ENCODE peak calls at places on chromosomes 4 and X, in ten cellular contexts. One of them, this sample, is unnamed. For H3K36me3, the result is how much of the 10 kb centered on the place peaks cover.

GRCh38 chr4:100071531-100071930 is 118.7 kb downstream of the DDIT4L start:
- DNase-seq in prostate gland: no peak
- DNase-seq in upper lobe of right lung: no peak
- DNase-seq in heart left ventricle: no peak
- DNase-seq in left ventricle myocardium inferior: no peak
- DNase-seq in psoas muscle: no peak
- DNase-seq in A673: no peak
- DNase-seq in brain microvascular endothelial cell: no peak
- DNase-seq in CD8-positive, alpha-beta T cell: no peak
- DNase-seq in IMR-90: no peak
- DNase-seq in this sample: no peak

GRCh38 chrX:154471870-154472684 is 7.0 kb downstream of the LAGE3 start:
- DNase-seq in prostate gland: no peak
- DNase-seq in upper lobe of right lung: no peak
- DNase-seq in heart left ventricle: no peak
- DNase-seq in left ventricle myocardium inferior: no peak
- DNase-seq in psoas muscle: peak
- DNase-seq in A673: no peak
- DNase-seq in brain microvascular endothelial cell: no peak
- DNase-seq in CD8-positive, alpha-beta T cell: no peak
- DNase-seq in IMR-90: no peak
- DNase-seq in this sample: no peak

GRCh38 chr4:65340382-65341109 is 329.7 kb downstream of the EPHA5 start:
- DNase-seq in prostate gland: no peak
- DNase-seq in upper lobe of right lung: no peak
- DNase-seq in heart left ventricle: no peak
- DNase-seq in left ventricle myocardium inferior: no peak
- DNase-seq in psoas muscle: no peak
- DNase-seq in A673: no peak
- DNase-seq in brain microvascular endothelial cell: peak
- DNase-seq in CD8-positive, alpha-beta T cell: no peak
- DNase-seq in IMR-90: no peak
- DNase-seq in this sample: no peak

GRCh38 chr4:111230265-111230664 is 607.4 kb upstream of the PITX2 start:
- DNase-seq in prostate gland: no peak
- DNase-seq in upper lobe of right lung: no peak
- DNase-seq in heart left ventricle: no peak
- DNase-seq in left ventricle myocardium inferior: no peak
- DNase-seq in psoas muscle: no peak
- DNase-seq in A673: no peak
- DNase-seq in brain microvascular endothelial cell: no peak
- DNase-seq in CD8-positive, alpha-beta T cell: no peak
- DNase-seq in IMR-90: peak
- DNase-seq in this sample: no peak

GRCh38 chr4:112083587-112084347 is 61.5 kb upstream of the FAM241A start:
- DNase-seq in prostate gland: no peak
- DNase-seq in upper lobe of right lung: no peak
- DNase-seq in heart left ventricle: no peak
- DNase-seq in left ventricle myocardium inferior: no peak
- DNase-seq in psoas muscle: no peak
- DNase-seq in A673: no peak
- DNase-seq in brain microvascular endothelial cell: peak
- DNase-seq in CD8-positive, alpha-beta T cell: no peak
- DNase-seq in IMR-90: peak
- DNase-seq in this sample: no peak

GRCh38 chr4:25245181-25245580 is 11.3 kb downstream of the PI4K2B start:
- DNase-seq in prostate gland: no peak
- DNase-seq in upper lobe of right lung: no peak
- DNase-seq in heart left ventricle: no peak
- DNase-seq in left ventricle myocardium inferior: no peak
- DNase-seq in psoas muscle: no peak
- DNase-seq in A673: no peak
- DNase-seq in brain microvascular endothelial cell: no peak
- DNase-seq in CD8-positive, alpha-beta T cell: no peak
- DNase-seq in IMR-90: no peak
- DNase-seq in this sample: no peak

GRCh38 chrX:13824746-13825145 is 7.9 kb upstream of the GPM6B start:
- DNase-seq in prostate gland: no peak
- DNase-seq in upper lobe of right lung: no peak
- DNase-seq in heart left ventricle: no peak
- DNase-seq in left ventricle myocardium inferior: no peak
- DNase-seq in psoas muscle: no peak
- DNase-seq in A673: no peak
- DNase-seq in brain microvascular endothelial cell: no peak
- DNase-seq in CD8-positive, alpha-beta T cell: no peak
- DNase-seq in IMR-90: no peak
- DNase-seq in this sample: no peak

GRCh38 chr4:185004562-185005208 is 13.6 kb upstream of the HELT start:
- DNase-seq in prostate gland: peak
- DNase-seq in upper lobe of right lung: peak
- DNase-seq in heart left ventricle: no peak
- DNase-seq in left ventricle myocardium inferior: peak
- DNase-seq in psoas muscle: peak
- DNase-seq in A673: no peak
- DNase-seq in brain microvascular endothelial cell: no peak
- DNase-seq in CD8-positive, alpha-beta T cell: no peak
- DNase-seq in IMR-90: no peak
- DNase-seq in this sample: no peak

GRCh38 chr4:8410641-8411271 is 29.8 kb downstream of the ACOX3 start:
- DNase-seq in prostate gland: peak
- DNase-seq in upper lobe of right lung: no peak
- DNase-seq in heart left ventricle: peak
- DNase-seq in left ventricle myocardium inferior: peak
- DNase-seq in psoas muscle: peak
- DNase-seq in A673: peak
- DNase-seq in brain microvascular endothelial cell: peak
- DNase-seq in CD8-positive, alpha-beta T cell: no peak
- DNase-seq in IMR-90: peak
- DNase-seq in this sample: no peak

GRCh38 chr4:51844157-51845054 is 1.5 kb downstream of the DCUN1D4 start:
- DNase-seq in prostate gland: peak
- DNase-seq in upper lobe of right lung: peak
- DNase-seq in heart left ventricle: peak
- DNase-seq in left ventricle myocardium inferior: peak
- DNase-seq in psoas muscle: peak
- DNase-seq in A673: peak
- DNase-seq in brain microvascular endothelial cell: peak
- DNase-seq in CD8-positive, alpha-beta T cell: peak
- DNase-seq in IMR-90: peak
- DNase-seq in this sample: peak

GRCh38 chrX:117996408-117996807 is 120.2 kb downstream of the KLHL13 start:
- DNase-seq in prostate gland: peak
- DNase-seq in upper lobe of right lung: no peak
- DNase-seq in heart left ventricle: no peak
- DNase-seq in left ventricle myocardium inferior: no peak
- DNase-seq in psoas muscle: no peak
- DNase-seq in A673: no peak
- DNase-seq in brain microvascular endothelial cell: no peak
- DNase-seq in CD8-positive, alpha-beta T cell: no peak
- DNase-seq in IMR-90: no peak
- DNase-seq in this sample: no peak

GRCh38 chrX:117995378-117995777 is 121.2 kb downstream of the KLHL13 start:
- DNase-seq in prostate gland: no peak
- DNase-seq in upper lobe of right lung: no peak
- DNase-seq in heart left ventricle: no peak
- DNase-seq in left ventricle myocardium inferior: no peak
- DNase-seq in psoas muscle: no peak
- DNase-seq in A673: no peak
- DNase-seq in brain microvascular endothelial cell: no peak
- DNase-seq in CD8-positive, alpha-beta T cell: no peak
- DNase-seq in IMR-90: no peak
- DNase-seq in this sample: no peak

GRCh38 chrX:118000518-118000917 is 116.1 kb downstream of the KLHL13 start:
- DNase-seq in prostate gland: no peak
- DNase-seq in upper lobe of right lung: no peak
- DNase-seq in heart left ventricle: no peak
- DNase-seq in left ventricle myocardium inferior: no peak
- DNase-seq in psoas muscle: no peak
- DNase-seq in A673: no peak
- DNase-seq in brain microvascular endothelial cell: no peak
- DNase-seq in CD8-positive, alpha-beta T cell: no peak
- DNase-seq in IMR-90: no peak
- DNase-seq in this sample: no peak

GRCh38 chrX:117998171-117998570 is 118.4 kb downstream of the KLHL13 start:
- DNase-seq in prostate gland: no peak
- DNase-seq in upper lobe of right lung: no peak
- DNase-seq in heart left ventricle: no peak
- DNase-seq in left ventricle myocardium inferior: no peak
- DNase-seq in psoas muscle: no peak
- DNase-seq in A673: no peak
- DNase-seq in brain microvascular endothelial cell: no peak
- DNase-seq in CD8-positive, alpha-beta T cell: no peak
- DNase-seq in IMR-90: no peak
- DNase-seq in this sample: no peak

GRCh38 chrX:117996918-117997480 is 119.6 kb downstream of the KLHL13 start:
- DNase-seq in prostate gland: no peak
- DNase-seq in upper lobe of right lung: no peak
- DNase-seq in heart left ventricle: no peak
- DNase-seq in left ventricle myocardium inferior: no peak
- DNase-seq in psoas muscle: no peak
- DNase-seq in A673: peak
- DNase-seq in brain microvascular endothelial cell: no peak
- DNase-seq in CD8-positive, alpha-beta T cell: no peak
- DNase-seq in IMR-90: peak
- DNase-seq in this sample: no peak
- TF ChIP-seq CTCF in prostate gland: no peak
- TF ChIP-seq CTCF in upper lobe of right lung: no peak
- TF ChIP-seq CTCF in heart left ventricle: peak
- TF ChIP-seq CTCF in left ventricle myocardium inferior: peak
- TF ChIP-seq CTCF in psoas muscle: peak
- TF ChIP-seq CTCF in A673: peak
- TF ChIP-seq CTCF in brain microvascular endothelial cell: peak
- TF ChIP-seq CTCF in CD8-positive, alpha-beta T cell: no peak
- TF ChIP-seq CTCF in IMR-90: peak
- TF ChIP-seq CTCF in this sample: no peak

GRCh38 chr4:73099143-73099542 is 29.6 kb upstream of the COX18 start:
- DNase-seq in prostate gland: no peak
- DNase-seq in upper lobe of right lung: no peak
- DNase-seq in heart left ventricle: no peak
- DNase-seq in left ventricle myocardium inferior: no peak
- DNase-seq in psoas muscle: no peak
- DNase-seq in A673: no peak
- DNase-seq in brain microvascular endothelial cell: no peak
- DNase-seq in CD8-positive, alpha-beta T cell: no peak
- DNase-seq in IMR-90: no peak
- DNase-seq in this sample: peak
- H3K36me3 ChIP-seq in prostate gland: under half
- H3K36me3 ChIP-seq in upper lobe of right lung: half or more
- H3K36me3 ChIP-seq in heart left ventricle: half or more
- H3K36me3 ChIP-seq in left ventricle myocardium inferior: half or more
- H3K36me3 ChIP-seq in psoas muscle: under half
- H3K36me3 ChIP-seq in A673: under half
- H3K36me3 ChIP-seq in brain microvascular endothelial cell: under half
- H3K36me3 ChIP-seq in CD8-positive, alpha-beta T cell: under half
- H3K36me3 ChIP-seq in IMR-90: under half
- H3K36me3 ChIP-seq in this sample: under half

DNA sequence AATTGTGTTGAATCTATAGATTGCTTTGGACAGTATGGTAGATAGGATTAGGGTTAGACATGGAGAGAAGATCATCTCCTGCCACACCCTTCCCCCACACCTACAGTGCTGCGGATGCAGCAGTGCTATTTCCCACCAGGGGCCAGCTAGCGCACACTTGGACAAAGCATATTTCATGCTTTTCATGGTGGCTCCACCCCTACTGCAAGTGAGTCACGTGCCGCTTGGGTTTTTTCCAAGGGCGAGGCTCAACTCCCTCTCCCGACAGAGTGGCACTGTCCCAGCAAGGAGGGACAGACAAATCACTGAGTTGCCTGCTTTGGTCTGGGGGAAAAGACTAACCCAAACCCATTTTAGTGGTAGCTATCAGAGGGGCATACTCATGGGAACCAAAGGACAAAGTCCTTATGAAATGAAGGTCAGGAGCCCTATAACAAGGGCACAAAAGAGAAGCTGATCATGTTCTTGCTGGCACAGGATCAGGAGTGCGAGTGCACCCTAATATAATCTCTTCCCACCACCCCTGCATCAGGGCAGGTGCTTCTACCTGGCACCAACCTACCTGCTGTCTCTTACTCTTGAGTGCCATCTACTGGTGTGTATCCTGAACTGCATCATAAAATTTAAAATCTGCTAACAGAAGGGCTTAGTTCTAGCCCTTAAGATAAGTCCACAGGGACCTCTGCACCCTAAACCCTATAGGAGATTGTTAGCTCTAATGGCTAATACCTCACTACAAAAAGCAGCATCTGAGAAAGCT is 55.1 kb upstream of the PGAM4 start:
- DNase-seq in prostate gland: no peak
- DNase-seq in upper lobe of right lung: peak
- DNase-seq in heart left ventricle: no peak
- DNase-seq in left ventricle myocardium inferior: peak
- DNase-seq in psoas muscle: no peak
- DNase-seq in A673: peak
- DNase-seq in brain microvascular endothelial cell: no peak
- DNase-seq in CD8-positive, alpha-beta T cell: peak
- DNase-seq in IMR-90: peak
- DNase-seq in this sample: peak
- TF ChIP-seq CTCF in prostate gland: peak
- TF ChIP-seq CTCF in upper lobe of right lung: peak
- TF ChIP-seq CTCF in heart left ventricle: peak
- TF ChIP-seq CTCF in left ventricle myocardium inferior: peak
- TF ChIP-seq CTCF in psoas muscle: peak
- TF ChIP-seq CTCF in A673: peak
- TF ChIP-seq CTCF in brain microvascular endothelial cell: peak
- TF ChIP-seq CTCF in CD8-positive, alpha-beta T cell: peak
- TF ChIP-seq CTCF in IMR-90: peak
- TF ChIP-seq CTCF in this sample: peak

DNA sequence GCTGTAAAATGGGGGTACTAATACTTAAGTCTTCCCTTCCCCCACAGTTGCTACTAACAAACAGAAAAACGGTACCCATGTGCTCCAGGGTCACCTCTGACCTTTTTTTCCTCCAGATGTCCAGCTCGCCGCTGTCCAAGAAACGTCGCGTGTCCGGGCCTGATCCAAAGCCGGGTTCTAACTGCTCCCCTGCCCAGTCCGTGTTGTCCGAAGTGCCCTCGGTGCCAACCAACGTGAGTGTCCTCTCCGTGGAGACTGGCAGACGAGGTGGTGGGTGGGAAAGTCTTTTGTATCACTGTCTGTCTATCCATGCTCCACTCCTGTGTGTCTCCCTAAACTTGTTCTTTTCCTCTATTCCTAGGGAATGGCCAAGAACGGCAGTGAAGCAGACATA is 5.1 kb downstream of the UBA1 start:
- DNase-seq in prostate gland: no peak
- DNase-seq in upper lobe of right lung: no peak
- DNase-seq in heart left ventricle: no peak
- DNase-seq in left ventricle myocardium inferior: no peak
- DNase-seq in psoas muscle: peak
- DNase-seq in A673: no peak
- DNase-seq in brain microvascular endothelial cell: no peak
- DNase-seq in CD8-positive, alpha-beta T cell: no peak
- DNase-seq in IMR-90: no peak
- DNase-seq in this sample: no peak
- H3K36me3 ChIP-seq in prostate gland: under half
- H3K36me3 ChIP-seq in upper lobe of right lung: half or more
- H3K36me3 ChIP-seq in heart left ventricle: half or more
- H3K36me3 ChIP-seq in left ventricle myocardium inferior: under half
- H3K36me3 ChIP-seq in psoas muscle: under half
- H3K36me3 ChIP-seq in A673: half or more
- H3K36me3 ChIP-seq in brain microvascular endothelial cell: half or more
- H3K36me3 ChIP-seq in CD8-positive, alpha-beta T cell: under half
- H3K36me3 ChIP-seq in IMR-90: half or more
- H3K36me3 ChIP-seq in this sample: under half

This sample was measured in left lung.